ENCODE peak calls at places on chromosomes 6 and 20, in ten cellular contexts. K is ACHN; L is frontal cortex; T is AG08396; A is NCI-H2081; H is EL; N is neural crest cell; P is activated T-helper 1 cell treated with anti-CD3 and anti-CD28 coated beads, Interleukin-2, amount 50 U/mL, for 16 hours; D is NCI-H345; U is stimulated activated CD4-positive, alpha-beta T cell treated with anti-CD3 and anti-CD28 coated beads, Interleukin-4, amount 100 ng/mL, for 4 hours. M is an unnamed sample.

GRCh38 chr6:161138545-161139303 is 135.1 kb downstream of the AGPAT4 start:
- DNase-seq in H (no peak), P (no peak), K (no peak), D (peak; percentile 1), T (no peak), A (no peak), N (no peak), U (no peak), L (peak; percentile 44), M (no peak)

GRCh38 chr6:33390767-33391277 is 801 bp upstream of the KIFC1 start:
- DNase-seq in H (no peak), P (no peak), N (no peak), L (no peak), A (no peak), D (no peak), U (no peak), T (no peak), K (no peak), M (no peak)

GRCh38 chr6:170555305-170555704 is 1.1 kb downstream of the TBP start:
- DNase-seq in T (no peak), U (no peak), L (no peak), K (no peak), N (no peak), P (no peak), H (no peak), A (no peak), D (no peak), M (peak; percentile 20)

GRCh38 chr20:33753763-33754162 is 22.0 kb downstream of the ZNF341 start:
- DNase-seq in H (peak; percentile 76), A (no peak), D (no peak), U (no peak), L (no peak), N (no peak), P (no peak), K (no peak), T (peak; percentile 52), M (no peak)

GRCh38 chr20:18324596-18325089 is 36.3 kb downstream of the ZNF133 start:
- DNase-seq in D (no peak), K (peak; percentile 5), L (no peak), T (no peak), H (no peak), U (no peak), P (no peak), N (no peak), A (no peak), M (no peak)

GRCh38 chr6:73722318-73723060 is 26.5 kb downstream of the CD109 start:
- DNase-seq in N (no peak), H (peak; percentile 88), D (no peak), P (no peak), K (peak; percentile 66), L (no peak), T (peak; percentile 60), A (no peak), U (peak; percentile 7), M (no peak)

GRCh38 chr6:135006386-135006914 is 48.2 kb downstream of the HBS1L start:
- DNase-seq in N (no peak), A (no peak), D (no peak), U (no peak), P (no peak), T (peak; percentile 3), L (no peak), K (no peak), H (no peak), M (no peak)

GRCh38 chr6:107965746-107966145 is 7.7 kb upstream of the SEC63 start:
- DNase-seq in D (no peak), L (no peak), K (no peak), H (peak; percentile 77), U (no peak), P (no peak), N (no peak), A (no peak), T (peak; percentile 31), M (no peak)

GRCh38 chr6:149852180-149852579 is 12.0 kb downstream of the LRP11 start:
- DNase-seq in U (no peak), T (no peak), P (no peak), A (no peak), L (no peak), K (peak; percentile 12), D (peak; percentile 47), N (no peak), H (peak; percentile 63), M (peak; percentile 34)

GRCh38 chr6:34018026-34018425 is 127.9 kb downstream of the GRM4 start:
- DNase-seq in L (no peak), K (no peak), H (no peak), T (no peak), A (no peak), P (no peak), D (no peak), U (no peak), N (no peak), M (peak; percentile 94)

GRCh38 chr20:6265204-6265904 is 142.5 kb upstream of the FERMT1 start:
- DNase-seq in N (no peak), K (peak; percentile 53), D (peak; percentile 54), L (peak; percentile 50), U (no peak), T (peak; percentile 51), H (peak; percentile 4), A (peak; percentile 33), P (no peak), M (peak; percentile 80)

GRCh38 chr6:148893073-148893472 is 146.2 kb downstream of the UST start:
- DNase-seq in U (no peak), D (no peak), N (no peak), L (no peak), H (no peak), T (no peak), A (no peak), P (no peak), K (no peak), M (no peak)

GRCh38 chr20:4633379-4633778 is 88.3 kb upstream of the PRND start:
- DNase-seq in A (no peak), L (no peak), T (no peak), D (no peak), K (no peak), H (no peak), P (no peak), N (no peak), U (no peak), M (no peak)

GRCh38 chr6:137395316-137395715 is 98.9 kb downstream of the OLIG3 start:
- DNase-seq in D (no peak), L (no peak), T (no peak), U (no peak), A (no peak), K (no peak), H (no peak), P (no peak), N (no peak), M (peak; percentile 44)

GRCh38 chr20:840503-840857 is 7.0 kb downstream of the FAM110A start:
- DNase-seq in P (no peak), K (no peak), U (no peak), D (no peak), T (no peak), L (no peak), A (no peak), N (no peak), H (no peak), M (no peak)

GRCh38 chr6:9398794-9399373 is 963.5 kb upstream of the SLC35B3 start:
- DNase-seq in U (no peak), N (no peak), A (peak; percentile 63), K (no peak), H (no peak), L (peak; percentile 14), D (no peak), P (no peak), T (no peak), M (peak; percentile 92)

GRCh38 chr20:16064991-16065707 is 508.1 kb downstream of the KIF16B start:
- DNase-seq in A (no peak), K (no peak), L (no peak), H (no peak), U (no peak), D (no peak), P (no peak), N (no peak), T (no peak), M (peak; percentile 91)

GRCh38 chr6:43511824-43512415 is 1.8 kb upstream of the LRRC73 start:
- DNase-seq in K (no peak), N (no peak), D (no peak), L (no peak), U (no peak), P (no peak), A (no peak), T (no peak), H (no peak), M (no peak)